ENCODE peak calls at places on chromosomes 1 and 21, in four cellular contexts. One of them, this sample, is unnamed. For H3K4me1 and H3F3A, the result is how much of the 10 kb centered on the place peaks cover.

GRCh38 chr21:32392880-32393676 is at the start of gene URB1:
- DNase-seq in PC-3: peak
- DNase-seq in PC-9: peak
- DNase-seq in GM23248: peak
- DNase-seq in this sample: peak

GRCh38 chr1:246537887-246538286 is 28.2 kb downstream of the TFB2M start:
- DNase-seq in PC-3: peak
- DNase-seq in PC-9: no peak
- DNase-seq in GM23248: no peak
- DNase-seq in this sample: no peak

GRCh38 chr1:25933479-25934365 is 27.5 kb upstream of the STMN1 start:
- DNase-seq in GM23248: no peak
- DNase-seq in PC-9: no peak
- DNase-seq in PC-3: no peak
- DNase-seq in this sample: peak

GRCh38 chr1:154488942-154489341 is 13.1 kb upstream of the TDRD10 start:
- DNase-seq in PC-3: no peak
- DNase-seq in GM23248: no peak
- DNase-seq in PC-9: no peak
- DNase-seq in this sample: no peak

GRCh38 chr21:39625211-39625895 is 12.6 kb downstream of the B3GALT5 start:
- DNase-seq in PC-3: no peak
- DNase-seq in PC-9: no peak
- DNase-seq in GM23248: no peak
- DNase-seq in this sample: no peak

GRCh38 chr1:39170731-39171375 is 33.6 kb upstream of the MACF1 start:
- DNase-seq in PC-9: no peak
- DNase-seq in GM23248: no peak
- DNase-seq in PC-3: no peak
- DNase-seq in this sample: no peak

GRCh38 chr1:100441651-100442050 is 89.3 kb downstream of the CDC14A start:
- DNase-seq in PC-3: no peak
- DNase-seq in PC-9: no peak
- DNase-seq in GM23248: no peak
- DNase-seq in this sample: peak

GRCh38 chr1:232486006-232486405 is 143.9 kb downstream of the SIPA1L2 start:
- DNase-seq in PC-3: peak
- DNase-seq in PC-9: no peak
- DNase-seq in GM23248: peak
- DNase-seq in this sample: no peak

GRCh38 chr1:111592389-111593361 is 26.9 kb upstream of the RAP1A start:
- DNase-seq in GM23248: peak
- DNase-seq in PC-3: peak
- DNase-seq in PC-9: peak
- DNase-seq in this sample: peak

GRCh38 chr1:111591946-111592345 is 27.6 kb upstream of the RAP1A start:
- DNase-seq in GM23248: no peak
- DNase-seq in PC-9: no peak
- DNase-seq in PC-3: no peak
- DNase-seq in this sample: no peak

GRCh38 chr1:111595807-111596206 is 23.8 kb upstream of the RAP1A start:
- DNase-seq in PC-9: no peak
- DNase-seq in GM23248: no peak
- DNase-seq in PC-3: no peak
- DNase-seq in this sample: no peak

GRCh38 chr1:111594128-111594693 is 25.4 kb upstream of the RAP1A start:
- DNase-seq in PC-3: no peak
- DNase-seq in PC-9: no peak
- DNase-seq in GM23248: no peak
- DNase-seq in this sample: no peak

GRCh38 chr1:111593403-111594127 is 26.0 kb upstream of the RAP1A start:
- DNase-seq in PC-9: peak
- DNase-seq in PC-3: no peak
- DNase-seq in GM23248: peak
- DNase-seq in this sample: no peak
- H3K4me3 ChIP-seq in PC-9: peak
- H3K4me3 ChIP-seq in PC-3: peak
- H3K4me3 ChIP-seq in GM23248: peak
- H3K4me3 ChIP-seq in this sample: no peak

GRCh38 chr1:54558434-54559030 is 10.5 kb downstream of the ACOT11 start:
- DNase-seq in GM23248: no peak
- DNase-seq in PC-9: no peak
- DNase-seq in PC-3: no peak
- DNase-seq in this sample: no peak

GRCh38 chr1:54559111-54559548 is 11.1 kb downstream of the ACOT11 start:
- DNase-seq in PC-3: no peak
- DNase-seq in GM23248: no peak
- DNase-seq in PC-9: no peak
- DNase-seq in this sample: no peak

GRCh38 chr1:54556110-54556509 is 8.1 kb downstream of the ACOT11 start:
- DNase-seq in PC-3: no peak
- DNase-seq in GM23248: no peak
- DNase-seq in PC-9: no peak
- DNase-seq in this sample: no peak

GRCh38 chr1:54557956-54558355 is 9.9 kb downstream of the ACOT11 start:
- DNase-seq in GM23248: no peak
- DNase-seq in PC-9: no peak
- DNase-seq in PC-3: no peak
- DNase-seq in this sample: no peak

DNA sequence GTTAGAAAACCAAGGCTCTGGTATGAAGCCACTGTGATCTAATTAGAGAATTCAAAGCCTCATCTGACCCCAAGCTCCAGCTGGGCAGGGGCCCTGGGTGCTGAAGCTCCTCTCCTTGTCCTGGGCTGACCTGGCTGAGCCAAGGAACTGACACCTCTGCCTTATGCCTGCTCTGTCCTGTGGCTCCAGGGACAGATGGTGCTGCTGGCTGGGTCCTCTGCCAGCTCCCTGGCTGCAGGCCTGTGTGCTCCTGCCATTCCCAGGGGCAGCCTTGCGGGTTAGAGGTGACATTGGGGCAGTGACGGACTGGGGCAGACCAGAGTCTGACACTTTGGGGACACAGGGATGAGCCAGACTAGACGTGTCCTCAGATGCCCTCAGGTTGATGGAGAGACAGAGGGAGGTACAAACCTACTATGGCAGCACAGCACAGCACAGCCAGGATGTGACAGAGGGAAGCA is 11.8 kb downstream of the ACOT11 start:
- DNase-seq in PC-3: no peak
- DNase-seq in PC-9: no peak
- DNase-seq in GM23248: no peak
- DNase-seq in this sample: no peak
- H3K4me1 ChIP-seq in PC-3: under half
- H3K4me1 ChIP-seq in PC-9: under half
- H3K4me1 ChIP-seq in GM23248: under half
- H3K4me1 ChIP-seq in this sample: under half

GRCh38 chr1:85611856-85612255 is 31.3 kb downstream of the CCN1 start:
- DNase-seq in GM23248: peak
- DNase-seq in PC-9: peak
- DNase-seq in PC-3: peak
- DNase-seq in this sample: no peak

GRCh38 chr1:85608851-85609250 is 28.3 kb downstream of the CCN1 start:
- DNase-seq in PC-3: no peak
- DNase-seq in GM23248: peak
- DNase-seq in PC-9: no peak
- DNase-seq in this sample: no peak

GRCh38 chr1:85609976-85610375 is 29.4 kb downstream of the CCN1 start:
- DNase-seq in PC-3: no peak
- DNase-seq in GM23248: no peak
- DNase-seq in PC-9: no peak
- DNase-seq in this sample: no peak

GRCh38 chr1:85612704-85613361 is 32.3 kb downstream of the CCN1 start:
- DNase-seq in PC-9: peak
- DNase-seq in PC-3: peak
- DNase-seq in GM23248: peak
- DNase-seq in this sample: peak

DNA sequence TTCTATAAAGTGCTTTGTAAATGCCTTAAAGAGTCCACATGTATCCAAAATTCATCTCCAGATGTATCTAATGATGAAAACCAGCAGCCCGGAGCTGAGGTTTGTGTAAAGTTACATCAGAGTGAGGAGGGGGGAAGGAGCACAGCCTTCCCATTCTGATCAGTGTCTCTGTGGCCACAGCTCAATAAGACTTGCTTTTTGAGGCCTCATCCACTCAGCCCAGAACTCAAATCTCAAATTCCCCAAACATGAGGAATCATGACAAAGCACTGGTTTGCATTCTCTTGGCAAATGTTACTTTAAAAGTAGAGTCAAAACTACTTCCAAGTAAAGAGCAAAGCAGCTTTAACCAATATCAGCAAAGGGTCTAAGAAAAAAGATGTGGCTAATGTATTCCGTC is 30.8 kb downstream of the CCN1 start:
- DNase-seq in PC-9: no peak
- DNase-seq in GM23248: peak
- DNase-seq in PC-3: peak
- DNase-seq in this sample: no peak
- H3F3A ChIP-seq in PC-9: under half
- H3F3A ChIP-seq in GM23248: half or more
- H3F3A ChIP-seq in PC-3: under half
- H3F3A ChIP-seq in this sample: under half

DNA sequence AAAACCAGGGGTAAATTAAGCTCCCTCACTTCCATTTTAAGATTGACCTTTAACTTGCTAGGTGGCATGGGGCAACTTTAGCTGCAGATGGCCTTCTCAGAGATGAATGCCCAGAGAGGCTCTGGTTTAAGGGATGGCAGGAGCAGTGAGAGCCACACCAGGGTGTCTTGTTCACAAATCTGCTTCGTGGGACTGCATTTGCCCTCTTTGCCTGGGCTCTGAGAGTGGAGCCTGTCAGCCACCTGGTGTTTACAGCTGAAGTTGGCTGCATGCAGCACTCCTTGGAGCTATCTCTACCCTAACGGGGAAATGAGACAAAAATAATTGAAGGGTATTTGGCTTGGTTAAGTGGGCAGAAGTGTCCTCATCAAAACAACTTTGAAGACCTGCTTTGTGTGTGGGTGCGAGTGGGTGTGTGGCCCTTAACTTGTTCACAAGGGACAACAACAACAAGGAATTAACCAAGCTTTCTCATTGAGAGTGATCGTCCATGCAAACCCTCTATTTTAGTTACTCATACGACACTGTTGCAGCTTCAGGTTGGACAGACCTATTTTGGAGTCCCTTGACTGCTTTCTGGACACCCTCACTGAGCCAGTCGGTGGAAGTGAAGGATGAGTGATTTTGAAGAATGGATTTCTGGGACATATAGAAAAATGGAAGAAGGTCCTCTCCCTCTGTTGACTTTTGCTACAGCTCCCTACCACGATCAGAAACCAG is 29.8 kb downstream of the PGM1 start:
- DNase-seq in GM23248: no peak
- DNase-seq in PC-3: no peak
- DNase-seq in PC-9: no peak
- DNase-seq in this sample: no peak
- H3K4me3 ChIP-seq in GM23248: no peak
- H3K4me3 ChIP-seq in PC-3: no peak
- H3K4me3 ChIP-seq in PC-9: no peak
- H3K4me3 ChIP-seq in this sample: no peak

DNA sequence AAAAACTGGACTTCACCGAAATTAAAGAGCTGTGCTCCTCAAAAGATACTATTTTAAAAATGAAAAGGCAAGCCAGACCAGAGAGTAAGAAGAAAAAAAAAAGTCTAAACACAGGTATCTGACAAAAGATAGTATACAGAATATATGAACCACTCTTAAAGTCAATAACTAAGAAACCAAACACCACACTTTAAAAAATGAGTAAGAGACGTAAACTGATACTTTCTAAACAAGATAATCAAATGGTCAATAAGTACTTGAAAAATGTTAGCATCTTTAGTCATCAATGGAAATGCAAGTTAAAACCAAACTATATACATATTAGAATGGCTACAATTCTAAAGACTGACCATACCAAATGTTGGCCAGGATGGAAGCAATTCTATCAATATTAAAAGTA is 77.6 kb downstream of the EVI5 start:
- DNase-seq in GM23248: no peak
- DNase-seq in PC-9: no peak
- DNase-seq in PC-3: peak
- DNase-seq in this sample: no peak
- H3K4me1 ChIP-seq in GM23248: under half
- H3K4me1 ChIP-seq in PC-9: under half
- H3K4me1 ChIP-seq in PC-3: under half
- H3K4me1 ChIP-seq in this sample: under half

DNA sequence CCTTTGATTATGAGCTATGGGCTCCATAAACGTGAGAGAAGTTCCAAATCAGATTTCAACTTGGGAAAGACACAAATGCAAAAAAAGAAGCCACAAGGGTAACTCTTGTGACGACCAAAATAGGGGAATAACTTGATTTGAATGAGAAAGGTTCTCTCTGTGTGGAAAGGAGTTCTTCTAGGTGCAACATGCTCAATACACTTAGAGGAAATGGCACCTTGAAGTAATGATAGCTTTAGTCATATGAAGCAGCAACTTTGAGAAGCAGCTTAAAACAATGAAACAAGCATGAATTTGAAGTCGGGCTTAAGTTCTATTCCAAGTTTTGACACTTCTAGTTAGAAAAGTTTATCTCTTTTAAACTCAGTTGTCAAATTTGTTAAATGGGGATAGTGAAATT is 21.8 kb upstream of the RGS1 start:
- DNase-seq in PC-3: no peak
- DNase-seq in PC-9: no peak
- DNase-seq in GM23248: no peak
- DNase-seq in this sample: no peak
- H3F3A ChIP-seq in PC-3: under half
- H3F3A ChIP-seq in PC-9: under half
- H3F3A ChIP-seq in GM23248: under half
- H3F3A ChIP-seq in this sample: under half

DNA sequence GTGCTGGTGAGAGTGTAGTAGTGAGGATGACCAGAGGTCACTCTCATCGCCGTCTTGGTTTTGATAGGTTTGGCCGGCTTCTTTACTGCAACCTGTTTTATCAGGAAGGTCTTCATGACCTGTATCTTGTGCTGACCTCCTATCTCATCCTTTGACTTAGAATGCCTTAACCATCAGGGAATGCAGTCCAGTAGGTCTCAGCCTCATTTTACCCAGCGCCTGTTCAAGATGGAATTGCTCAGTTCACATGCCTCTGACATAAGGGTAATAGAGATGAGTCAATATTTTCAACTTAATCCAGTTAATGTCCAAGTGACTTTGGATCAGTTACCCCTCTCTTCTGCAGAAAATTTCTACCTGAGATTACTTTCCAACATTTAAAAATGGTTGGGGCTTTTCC is 4.6 kb downstream of the NID1 start:
- DNase-seq in PC-3: no peak
- DNase-seq in GM23248: no peak
- DNase-seq in PC-9: no peak
- DNase-seq in this sample: no peak
- H3K4me3 ChIP-seq in PC-3: no peak
- H3K4me3 ChIP-seq in GM23248: no peak
- H3K4me3 ChIP-seq in PC-9: no peak
- H3K4me3 ChIP-seq in this sample: no peak

This sample was measured in MM.1S.